ENCODE peak calls at places on chromosomes 2 and 18, in eight cellular contexts. One of them, this sample, is unnamed.

GRCh38 chr2:85116207-85116606 is 17.0 kb upstream of the TCF7L1 start:
- DNase-seq in PC-9: no peak
- DNase-seq in cardiac muscle cell: no peak
- DNase-seq in left ventricle myocardium inferior: no peak
- DNase-seq in keratinocyte: no peak
- DNase-seq in cardiac fibroblast: no peak
- DNase-seq in fibroblast of lung: no peak
- DNase-seq in OCI-LY7: no peak
- DNase-seq in this sample: no peak

GRCh38 chr2:192828947-192829346 is 634.2 kb upstream of the TMEFF2 start:
- DNase-seq in fibroblast of lung: no peak
- DNase-seq in keratinocyte: no peak
- DNase-seq in cardiac muscle cell: no peak
- DNase-seq in OCI-LY7: no peak
- DNase-seq in cardiac fibroblast: no peak
- DNase-seq in PC-9: no peak
- DNase-seq in left ventricle myocardium inferior: no peak
- DNase-seq in this sample: no peak

GRCh38 chr2:163828760-163829159 is 93.0 kb upstream of the FIGN start:
- DNase-seq in fibroblast of lung: no peak
- DNase-seq in left ventricle myocardium inferior: no peak
- DNase-seq in keratinocyte: no peak
- DNase-seq in cardiac muscle cell: no peak
- DNase-seq in cardiac fibroblast: no peak
- DNase-seq in OCI-LY7: no peak
- DNase-seq in PC-9: no peak
- DNase-seq in this sample: no peak

GRCh38 chr2:134727385-134727784 is 8.6 kb upstream of the TMEM163 start:
- DNase-seq in OCI-LY7: no peak
- DNase-seq in keratinocyte: no peak
- DNase-seq in fibroblast of lung: no peak
- DNase-seq in cardiac muscle cell: peak
- DNase-seq in PC-9: peak
- DNase-seq in cardiac fibroblast: peak
- DNase-seq in left ventricle myocardium inferior: no peak
- DNase-seq in this sample: no peak

GRCh38 chr2:187842978-187843847 is 289.0 kb upstream of the TFPI start:
- DNase-seq in left ventricle myocardium inferior: no peak
- DNase-seq in keratinocyte: peak
- DNase-seq in OCI-LY7: peak
- DNase-seq in PC-9: peak
- DNase-seq in cardiac fibroblast: peak
- DNase-seq in fibroblast of lung: peak
- DNase-seq in cardiac muscle cell: peak
- DNase-seq in this sample: no peak

GRCh38 chr2:20561703-20562454 is 89.0 kb downstream of the HS1BP3 start:
- DNase-seq in cardiac muscle cell: peak
- DNase-seq in keratinocyte: no peak
- DNase-seq in fibroblast of lung: peak
- DNase-seq in OCI-LY7: no peak
- DNase-seq in left ventricle myocardium inferior: no peak
- DNase-seq in PC-9: no peak
- DNase-seq in cardiac fibroblast: peak
- DNase-seq in this sample: no peak

GRCh38 chr18:63161728-63162195 is 157.8 kb downstream of the BCL2 start:
- DNase-seq in PC-9: peak
- DNase-seq in cardiac fibroblast: peak
- DNase-seq in left ventricle myocardium inferior: peak
- DNase-seq in keratinocyte: peak
- DNase-seq in fibroblast of lung: peak
- DNase-seq in OCI-LY7: no peak
- DNase-seq in cardiac muscle cell: peak
- DNase-seq in this sample: no peak

GRCh38 chr2:119028327-119029174 is 86.6 kb downstream of the MARCO start:
- DNase-seq in keratinocyte: no peak
- DNase-seq in left ventricle myocardium inferior: no peak
- DNase-seq in OCI-LY7: peak
- DNase-seq in cardiac muscle cell: peak
- DNase-seq in PC-9: peak
- DNase-seq in fibroblast of lung: peak
- DNase-seq in cardiac fibroblast: peak
- DNase-seq in this sample: peak

GRCh38 chr2:128644745-128645256 is 326.1 kb upstream of the HS6ST1 start:
- DNase-seq in left ventricle myocardium inferior: no peak
- DNase-seq in cardiac muscle cell: no peak
- DNase-seq in PC-9: no peak
- DNase-seq in OCI-LY7: no peak
- DNase-seq in keratinocyte: no peak
- DNase-seq in fibroblast of lung: peak
- DNase-seq in cardiac fibroblast: no peak
- DNase-seq in this sample: no peak

GRCh38 chr2:99066075-99066557 is 75.4 kb upstream of the C2orf15 start:
- DNase-seq in cardiac fibroblast: peak
- DNase-seq in left ventricle myocardium inferior: no peak
- DNase-seq in fibroblast of lung: peak
- DNase-seq in OCI-LY7: peak
- DNase-seq in cardiac muscle cell: peak
- DNase-seq in keratinocyte: no peak
- DNase-seq in PC-9: peak
- DNase-seq in this sample: peak

GRCh38 chr18:9613550-9614400 is 584 bp downstream of the PPP4R1 start:
- DNase-seq in cardiac fibroblast: peak
- DNase-seq in keratinocyte: no peak
- DNase-seq in fibroblast of lung: peak
- DNase-seq in left ventricle myocardium inferior: peak
- DNase-seq in cardiac muscle cell: peak
- DNase-seq in PC-9: peak
- DNase-seq in OCI-LY7: peak
- DNase-seq in this sample: peak
- TF ChIP-seq CTCF in cardiac fibroblast: no peak
- TF ChIP-seq CTCF in keratinocyte: peak
- TF ChIP-seq CTCF in fibroblast of lung: no peak
- TF ChIP-seq CTCF in left ventricle myocardium inferior: no peak
- TF ChIP-seq CTCF in cardiac muscle cell: no peak
- TF ChIP-seq CTCF in PC-9: no peak
- TF ChIP-seq CTCF in OCI-LY7: no peak
- TF ChIP-seq CTCF in this sample: no peak

DNA sequence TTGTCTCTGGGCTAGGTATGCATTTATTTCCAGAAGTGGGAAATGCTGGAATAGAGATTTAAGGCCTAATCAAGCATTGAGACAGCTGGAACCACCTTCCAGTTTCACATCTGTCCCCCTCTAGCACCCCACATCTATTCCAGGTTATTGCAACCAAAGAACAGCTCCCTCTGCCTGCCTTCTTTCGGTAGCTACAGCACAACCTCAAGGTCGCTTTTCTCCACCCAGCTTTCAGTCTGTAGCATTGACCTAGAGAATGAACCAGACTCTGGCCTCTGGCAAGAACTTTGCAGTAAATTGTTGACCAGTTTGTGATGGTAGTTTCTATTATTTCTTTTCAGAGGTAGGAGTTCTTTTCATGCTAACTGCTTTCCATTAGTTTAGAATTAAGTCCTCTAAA is 484.2 kb downstream of the DLGAP1 start:
- DNase-seq in cardiac fibroblast: no peak
- DNase-seq in PC-9: no peak
- DNase-seq in left ventricle myocardium inferior: no peak
- DNase-seq in OCI-LY7: peak
- DNase-seq in cardiac muscle cell: no peak
- DNase-seq in keratinocyte: no peak
- DNase-seq in fibroblast of lung: no peak
- DNase-seq in this sample: no peak
- TF ChIP-seq CTCF in cardiac fibroblast: no peak
- TF ChIP-seq CTCF in PC-9: no peak
- TF ChIP-seq CTCF in left ventricle myocardium inferior: peak
- TF ChIP-seq CTCF in OCI-LY7: peak
- TF ChIP-seq CTCF in cardiac muscle cell: no peak
- TF ChIP-seq CTCF in keratinocyte: peak
- TF ChIP-seq CTCF in fibroblast of lung: no peak
- TF ChIP-seq CTCF in this sample: peak

DNA sequence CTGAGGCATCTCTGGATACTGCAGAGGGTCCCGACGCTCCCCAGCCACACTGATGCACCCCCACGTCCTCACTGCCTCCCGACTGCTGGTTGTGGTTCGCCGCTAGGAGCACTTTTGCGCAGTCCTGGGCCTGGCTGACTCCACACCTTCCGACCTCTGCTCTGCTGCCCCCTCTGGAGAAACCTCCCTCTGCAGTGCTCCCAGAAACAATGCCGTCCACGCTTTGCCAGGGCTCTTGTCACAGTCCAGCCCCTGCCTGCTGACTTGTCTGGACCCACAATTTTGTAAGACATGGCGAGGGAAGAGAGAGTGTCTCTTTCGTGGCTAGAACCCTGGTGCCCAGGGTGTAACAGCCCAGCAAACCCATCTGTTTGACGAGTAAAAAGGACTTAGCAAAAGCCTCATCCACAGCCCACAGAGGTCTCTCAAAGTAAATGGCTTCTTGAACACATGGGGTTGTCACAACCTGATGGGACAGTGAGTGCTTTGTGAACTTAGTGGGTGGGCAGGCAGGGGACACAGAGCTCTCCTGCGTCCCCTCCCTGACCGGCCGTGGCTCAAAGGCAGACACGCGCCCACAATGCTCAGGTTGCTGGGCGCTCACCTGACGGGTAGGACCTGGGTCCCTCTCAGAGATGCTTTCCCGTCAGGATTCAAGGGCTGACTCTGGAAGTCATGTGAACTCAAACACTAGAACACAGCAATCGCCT is 4.0 kb downstream of the COPS9 start:
- DNase-seq in fibroblast of lung: no peak
- DNase-seq in left ventricle myocardium inferior: no peak
- DNase-seq in OCI-LY7: no peak
- DNase-seq in cardiac muscle cell: no peak
- DNase-seq in cardiac fibroblast: no peak
- DNase-seq in keratinocyte: no peak
- DNase-seq in PC-9: no peak
- DNase-seq in this sample: no peak
- TF ChIP-seq CTCF in fibroblast of lung: no peak
- TF ChIP-seq CTCF in left ventricle myocardium inferior: peak
- TF ChIP-seq CTCF in OCI-LY7: peak
- TF ChIP-seq CTCF in cardiac muscle cell: peak
- TF ChIP-seq CTCF in cardiac fibroblast: no peak
- TF ChIP-seq CTCF in keratinocyte: peak
- TF ChIP-seq CTCF in PC-9: peak
- TF ChIP-seq CTCF in this sample: peak

DNA sequence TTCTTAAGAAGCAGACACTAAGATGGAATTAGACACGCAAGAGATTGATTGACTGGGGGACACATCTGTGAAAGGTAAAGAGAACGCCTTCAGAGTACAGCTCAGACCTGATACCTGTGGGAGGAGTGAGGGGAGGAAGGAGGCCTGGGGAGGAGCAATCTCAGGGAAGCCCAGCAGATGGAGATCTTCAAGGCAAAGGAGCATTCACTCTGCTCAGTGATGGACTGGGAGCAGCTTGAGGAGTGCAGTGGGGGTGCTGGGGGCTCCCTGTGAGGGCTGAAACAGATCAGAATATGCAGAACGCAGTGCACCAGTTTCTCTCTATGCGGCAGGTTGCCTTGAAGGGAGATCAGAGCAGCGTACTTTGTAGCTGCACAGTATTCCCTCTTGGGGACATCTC is 103.7 kb upstream of the ATP8B1 start:
- DNase-seq in cardiac muscle cell: no peak
- DNase-seq in fibroblast of lung: no peak
- DNase-seq in cardiac fibroblast: no peak
- DNase-seq in PC-9: no peak
- DNase-seq in OCI-LY7: no peak
- DNase-seq in left ventricle myocardium inferior: no peak
- DNase-seq in keratinocyte: no peak
- DNase-seq in this sample: peak
- TF ChIP-seq CTCF in cardiac muscle cell: no peak
- TF ChIP-seq CTCF in fibroblast of lung: no peak
- TF ChIP-seq CTCF in cardiac fibroblast: peak
- TF ChIP-seq CTCF in PC-9: peak
- TF ChIP-seq CTCF in OCI-LY7: no peak
- TF ChIP-seq CTCF in left ventricle myocardium inferior: no peak
- TF ChIP-seq CTCF in keratinocyte: peak
- TF ChIP-seq CTCF in this sample: peak

GRCh38 chr18:34867520-34867919 is 157.4 kb downstream of the DTNA start:
- DNase-seq in PC-9: no peak
- DNase-seq in OCI-LY7: peak
- DNase-seq in keratinocyte: no peak
- DNase-seq in cardiac muscle cell: peak
- DNase-seq in fibroblast of lung: no peak
- DNase-seq in left ventricle myocardium inferior: no peak
- DNase-seq in cardiac fibroblast: peak
- DNase-seq in this sample: peak
- TF ChIP-seq CTCF in PC-9: no peak
- TF ChIP-seq CTCF in OCI-LY7: peak
- TF ChIP-seq CTCF in keratinocyte: peak
- TF ChIP-seq CTCF in cardiac muscle cell: peak
- TF ChIP-seq CTCF in fibroblast of lung: peak
- TF ChIP-seq CTCF in left ventricle myocardium inferior: peak
- TF ChIP-seq CTCF in cardiac fibroblast: peak
- TF ChIP-seq CTCF in this sample: peak

GRCh38 chr2:207320381-207321159 is 154.8 kb upstream of the KLF7 start:
- DNase-seq in keratinocyte: no peak
- DNase-seq in left ventricle myocardium inferior: no peak
- DNase-seq in OCI-LY7: no peak
- DNase-seq in fibroblast of lung: peak
- DNase-seq in PC-9: no peak
- DNase-seq in cardiac muscle cell: no peak
- DNase-seq in cardiac fibroblast: no peak
- DNase-seq in this sample: no peak
- TF ChIP-seq CTCF in keratinocyte: no peak
- TF ChIP-seq CTCF in left ventricle myocardium inferior: no peak
- TF ChIP-seq CTCF in OCI-LY7: no peak
- TF ChIP-seq CTCF in fibroblast of lung: peak
- TF ChIP-seq CTCF in PC-9: no peak
- TF ChIP-seq CTCF in cardiac muscle cell: peak
- TF ChIP-seq CTCF in cardiac fibroblast: no peak
- TF ChIP-seq CTCF in this sample: no peak